ENCODE peak calls at places on chromosomes 6 and 20, in four cellular contexts. One of them, this sample, is unnamed.
A peak's percentile ranks its signal among the peaks of the same experiment; 100 is the strongest.

GRCh38 chr6:145148392-145149175 is 586.7 kb downstream of the EPM2A start:
- DNase-seq in GM23248: peak; percentile 83
- DNase-seq in stomach: peak; percentile 29
- DNase-seq in CD8-positive, alpha-beta memory T cell: no peak
- DNase-seq in this sample: no peak

GRCh38 chr6:125811259-125811658 is 20.5 kb downstream of the NCOA7 start:
- DNase-seq in GM23248: no peak
- DNase-seq in stomach: no peak
- DNase-seq in CD8-positive, alpha-beta memory T cell: no peak
- DNase-seq in this sample: no peak

GRCh38 chr6:80464901-80465300 is 358.4 kb downstream of the BCKDHB start:
- DNase-seq in CD8-positive, alpha-beta memory T cell: no peak
- DNase-seq in GM23248: no peak
- DNase-seq in stomach: no peak
- DNase-seq in this sample: no peak

GRCh38 chr6:62923728-62924127 is 287.5 kb upstream of the FKBP1C start:
- DNase-seq in stomach: no peak
- DNase-seq in GM23248: no peak
- DNase-seq in CD8-positive, alpha-beta memory T cell: no peak
- DNase-seq in this sample: no peak

GRCh38 chr6:73792738-73793137 is 96.7 kb downstream of the CD109 start:
- DNase-seq in stomach: no peak
- DNase-seq in GM23248: no peak
- DNase-seq in CD8-positive, alpha-beta memory T cell: no peak
- DNase-seq in this sample: no peak

GRCh38 chr6:89487864-89488263 is 54.9 kb downstream of the ANKRD6 start:
- DNase-seq in stomach: no peak
- DNase-seq in GM23248: no peak
- DNase-seq in CD8-positive, alpha-beta memory T cell: no peak
- DNase-seq in this sample: no peak

GRCh38 chr20:6108330-6108729 is 14.5 kb downstream of the FERMT1 start:
- DNase-seq in GM23248: no peak
- DNase-seq in stomach: no peak
- DNase-seq in CD8-positive, alpha-beta memory T cell: no peak
- DNase-seq in this sample: no peak

GRCh38 chr6:31877651-31878161 is 1.1 kb downstream of the SLC44A4 start:
- DNase-seq in GM23248: no peak
- DNase-seq in stomach: peak; percentile 93
- DNase-seq in CD8-positive, alpha-beta memory T cell: no peak
- DNase-seq in this sample: peak; percentile 16

GRCh38 chr20:46814366-46815232 is 80.0 kb upstream of the EYA2 start:
- DNase-seq in CD8-positive, alpha-beta memory T cell: no peak
- DNase-seq in stomach: peak; percentile 33
- DNase-seq in GM23248: peak; percentile 95
- DNase-seq in this sample: no peak

GRCh38 chr6:99016355-99016754 is 68.6 kb upstream of the FBXL4 start:
- DNase-seq in stomach: no peak
- DNase-seq in CD8-positive, alpha-beta memory T cell: no peak
- DNase-seq in GM23248: peak; percentile 68
- DNase-seq in this sample: no peak

GRCh38 chr6:116512155-116512559 is 718 bp downstream of the CALHM5 start:
- DNase-seq in GM23248: peak; percentile 46
- DNase-seq in CD8-positive, alpha-beta memory T cell: no peak
- DNase-seq in stomach: no peak
- DNase-seq in this sample: no peak

GRCh38 chr6:152984387-152984872 is 1.6 kb upstream of the FBXO5 start:
- DNase-seq in CD8-positive, alpha-beta memory T cell: no peak
- DNase-seq in stomach: no peak
- DNase-seq in GM23248: peak; percentile 38
- DNase-seq in this sample: no peak

GRCh38 chr6:154738561-154738961 is 5.3 kb downstream of the SCAF8 start:
- DNase-seq in stomach: no peak
- DNase-seq in GM23248: peak; percentile 37
- DNase-seq in CD8-positive, alpha-beta memory T cell: no peak
- DNase-seq in this sample: no peak
- H3K4me1 ChIP-seq in stomach: peaks cover 43% of the 10 kb centered on the region
- H3K4me1 ChIP-seq in GM23248: peaks cover 36% of the 10 kb centered on the region
- H3K4me1 ChIP-seq in CD8-positive, alpha-beta memory T cell: peaks cover 64% of the 10 kb centered on the region
- H3K4me1 ChIP-seq in this sample: peaks cover 16% of the 10 kb centered on the region

DNA sequence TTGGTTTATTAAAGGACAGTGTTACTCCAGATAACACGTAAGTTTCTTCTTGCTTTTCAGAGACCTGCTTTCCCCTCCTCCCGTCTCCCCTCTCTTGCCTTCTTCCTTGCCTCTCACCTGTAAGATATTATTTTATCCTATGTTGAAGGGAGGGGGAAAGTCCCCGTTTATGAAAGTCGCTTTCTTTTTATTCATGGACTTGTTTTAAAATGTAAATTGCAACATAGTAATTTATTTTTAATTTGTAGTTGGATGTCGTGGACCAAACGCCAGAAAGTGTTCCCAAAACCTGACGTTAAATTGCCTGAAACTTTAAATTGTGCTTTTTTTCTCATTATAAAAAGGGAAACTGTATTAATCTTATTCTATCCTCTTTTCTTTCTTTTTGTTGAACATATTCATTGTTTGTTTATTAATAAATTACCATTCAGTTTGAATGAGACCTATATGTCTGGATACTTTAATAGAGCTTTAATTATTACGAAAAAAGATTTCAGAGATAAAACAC is 2.7 kb downstream of the FOXC1 start:
- DNase-seq in stomach: no peak
- DNase-seq in GM23248: no peak
- DNase-seq in CD8-positive, alpha-beta memory T cell: no peak
- DNase-seq in this sample: no peak
- H3K27ac ChIP-seq in stomach: no peak overlapping the region
- H3K27ac ChIP-seq in GM23248: peak overlapping the region; percentile 33
- H3K27ac ChIP-seq in CD8-positive, alpha-beta memory T cell: no peak overlapping the region
- H3K27ac ChIP-seq in this sample: no peak overlapping the region

GRCh38 chr20:56368351-56369134 is 9.8 kb downstream of the FAM210B start:
- DNase-seq in stomach: no peak
- DNase-seq in CD8-positive, alpha-beta memory T cell: no peak
- DNase-seq in GM23248: no peak
- DNase-seq in this sample: no peak

GRCh38 chr20:56371977-56372376 is 13.2 kb downstream of the FAM210B start:
- DNase-seq in stomach: no peak
- DNase-seq in CD8-positive, alpha-beta memory T cell: no peak
- DNase-seq in GM23248: no peak
- DNase-seq in this sample: no peak

GRCh38 chr20:56373942-56374341 is 15.2 kb downstream of the FAM210B start:
- DNase-seq in CD8-positive, alpha-beta memory T cell: no peak
- DNase-seq in stomach: no peak
- DNase-seq in GM23248: peak; percentile 95
- DNase-seq in this sample: no peak

GRCh38 chr20:56372850-56373249 is 14.1 kb downstream of the FAM210B start:
- DNase-seq in GM23248: no peak
- DNase-seq in stomach: no peak
- DNase-seq in CD8-positive, alpha-beta memory T cell: no peak
- DNase-seq in this sample: no peak
- H3K4me1 ChIP-seq in GM23248: peaks cover 9% of the 10 kb centered on the region
- H3K4me1 ChIP-seq in stomach: no peaks in the 10 kb centered on the region
- H3K4me1 ChIP-seq in CD8-positive, alpha-beta memory T cell: no peaks in the 10 kb centered on the region
- H3K4me1 ChIP-seq in this sample: no peaks in the 10 kb centered on the region

DNA sequence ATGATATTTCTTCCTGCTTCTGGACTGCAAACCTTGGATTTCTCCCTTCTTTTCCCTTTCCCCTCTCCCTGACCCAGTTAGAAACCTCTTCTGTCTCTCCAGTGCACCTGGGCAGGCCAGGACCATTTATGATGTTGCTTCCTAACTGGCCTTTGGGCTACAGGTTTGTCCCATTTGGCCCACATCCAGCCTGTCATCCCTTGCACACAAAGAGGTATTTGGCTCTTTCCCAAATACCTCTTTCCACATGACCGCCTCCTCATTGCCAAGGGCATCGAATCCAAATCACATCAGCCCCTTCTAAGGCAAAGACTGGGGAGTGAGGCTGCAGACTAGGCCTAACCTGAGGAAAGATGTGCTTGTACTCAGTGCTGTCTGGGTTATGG is 13.6 kb downstream of the FGD2 start:
- DNase-seq in CD8-positive, alpha-beta memory T cell: no peak
- DNase-seq in stomach: no peak
- DNase-seq in GM23248: no peak
- DNase-seq in this sample: no peak
- H3K27ac ChIP-seq in CD8-positive, alpha-beta memory T cell: no peak overlapping the region
- H3K27ac ChIP-seq in stomach: peak overlapping the region; percentile 2
- H3K27ac ChIP-seq in GM23248: no peak overlapping the region
- H3K27ac ChIP-seq in this sample: no peak overlapping the region

GRCh38 chr20:21052686-21053001 is 53.5 kb downstream of the LINC00237 start:
- DNase-seq in GM23248: no peak
- DNase-seq in CD8-positive, alpha-beta memory T cell: no peak
- DNase-seq in stomach: no peak
- DNase-seq in this sample: no peak

GRCh38 chr20:21050710-21051109 is 55.4 kb downstream of the LINC00237 start:
- DNase-seq in CD8-positive, alpha-beta memory T cell: no peak
- DNase-seq in GM23248: no peak
- DNase-seq in stomach: no peak
- DNase-seq in this sample: no peak

GRCh38 chr20:21048841-21049273 is 57.3 kb downstream of the LINC00237 start:
- DNase-seq in stomach: peak; percentile 39
- DNase-seq in CD8-positive, alpha-beta memory T cell: peak; percentile 25
- DNase-seq in GM23248: peak; percentile 46
- DNase-seq in this sample: no peak

GRCh38 chr20:21053002-21053762 is 53.0 kb downstream of the LINC00237 start:
- DNase-seq in stomach: no peak
- DNase-seq in GM23248: no peak
- DNase-seq in CD8-positive, alpha-beta memory T cell: no peak
- DNase-seq in this sample: no peak

DNA sequence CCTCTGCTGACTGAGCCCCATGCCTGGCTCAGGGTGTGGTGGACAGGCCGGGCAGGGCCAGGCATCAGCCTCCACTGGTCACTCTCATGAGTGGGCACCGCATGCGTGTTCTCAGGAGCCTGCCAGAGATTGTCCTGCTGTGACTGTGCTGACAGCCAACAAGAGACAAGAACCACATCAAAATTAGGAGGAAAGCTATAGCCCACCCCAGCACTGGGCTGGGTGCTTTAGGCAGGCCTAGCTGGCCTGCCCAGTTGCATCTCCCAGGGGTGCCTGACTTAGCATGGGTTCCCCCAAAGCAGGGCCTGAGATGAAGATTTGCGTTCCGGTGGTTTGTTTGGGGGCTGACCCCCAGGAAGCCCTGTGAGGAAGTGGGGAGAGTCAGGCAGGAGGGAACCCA is 53.9 kb downstream of the LINC00237 start:
- DNase-seq in GM23248: no peak
- DNase-seq in CD8-positive, alpha-beta memory T cell: no peak
- DNase-seq in stomach: no peak
- DNase-seq in this sample: no peak
- H3K4me1 ChIP-seq in GM23248: no peaks in the 10 kb centered on the region
- H3K4me1 ChIP-seq in CD8-positive, alpha-beta memory T cell: no peaks in the 10 kb centered on the region
- H3K4me1 ChIP-seq in stomach: no peaks in the 10 kb centered on the region
- H3K4me1 ChIP-seq in this sample: no peaks in the 10 kb centered on the region

GRCh38 chr6:17283074-17283473 is 1.9 kb downstream of the RBM24 start:
- DNase-seq in stomach: no peak
- DNase-seq in CD8-positive, alpha-beta memory T cell: no peak
- DNase-seq in GM23248: no peak
- DNase-seq in this sample: no peak
- H3K27ac ChIP-seq in stomach: no peak overlapping the region
- H3K27ac ChIP-seq in CD8-positive, alpha-beta memory T cell: no peak overlapping the region
- H3K27ac ChIP-seq in GM23248: no peak overlapping the region
- H3K27ac ChIP-seq in this sample: peak overlapping the region; percentile 61